ENCODE peak calls at places on chromosomes 3 and 15, in five cellular contexts. One of them, this sample, is unnamed.

GRCh38 chr3:67853520-67853919 is 199.1 kb upstream of the SUCLG2 start:
- DNase-seq in hepatocyte: no peak
- DNase-seq in progenitor cell of endocrine pancreas: no peak
- DNase-seq in left lung: no peak
- DNase-seq in heart left ventricle: no peak
- DNase-seq in this sample: no peak

GRCh38 chr15:98150084-98150483 is 189.6 kb downstream of the ARRDC4 start:
- DNase-seq in heart left ventricle: no peak
- DNase-seq in hepatocyte: no peak
- DNase-seq in left lung: no peak
- DNase-seq in progenitor cell of endocrine pancreas: no peak
- DNase-seq in this sample: no peak

GRCh38 chr15:89553632-89554031 is 21.6 kb upstream of the TICRR start:
- DNase-seq in heart left ventricle: no peak
- DNase-seq in left lung: no peak
- DNase-seq in hepatocyte: no peak
- DNase-seq in progenitor cell of endocrine pancreas: no peak
- DNase-seq in this sample: no peak

GRCh38 chr3:81041331-81041730 is 720.1 kb downstream of the GBE1 start:
- DNase-seq in progenitor cell of endocrine pancreas: no peak
- DNase-seq in left lung: no peak
- DNase-seq in heart left ventricle: no peak
- DNase-seq in hepatocyte: no peak
- DNase-seq in this sample: no peak

GRCh38 chr15:63718590-63719035 is 115.1 kb downstream of the HERC1 start:
- DNase-seq in heart left ventricle: no peak
- DNase-seq in progenitor cell of endocrine pancreas: no peak
- DNase-seq in hepatocyte: peak; percentile 15
- DNase-seq in left lung: no peak
- DNase-seq in this sample: no peak

GRCh38 chr3:71949403-71949802 is 164.5 kb upstream of the PROK2 start:
- DNase-seq in hepatocyte: no peak
- DNase-seq in left lung: no peak
- DNase-seq in heart left ventricle: no peak
- DNase-seq in progenitor cell of endocrine pancreas: no peak
- DNase-seq in this sample: no peak

GRCh38 chr3:81823882-81824395 is 62.5 kb upstream of the GBE1 start:
- DNase-seq in heart left ventricle: no peak
- DNase-seq in progenitor cell of endocrine pancreas: no peak
- DNase-seq in left lung: no peak
- DNase-seq in hepatocyte: no peak
- DNase-seq in this sample: no peak

GRCh38 chr3:171446801-171447578 is 13.2 kb downstream of the TNIK start:
- DNase-seq in progenitor cell of endocrine pancreas: no peak
- DNase-seq in hepatocyte: peak; percentile 17
- DNase-seq in heart left ventricle: no peak
- DNase-seq in left lung: no peak
- DNase-seq in this sample: no peak

GRCh38 chr3:71208273-71209095 is 375.0 kb downstream of the FOXP1 start:
- DNase-seq in hepatocyte: peak; percentile 59
- DNase-seq in heart left ventricle: no peak
- DNase-seq in left lung: no peak
- DNase-seq in progenitor cell of endocrine pancreas: peak; percentile 23
- DNase-seq in this sample: no peak

GRCh38 chr3:120528163-120528562 is 68.0 kb upstream of the NDUFB4 start:
- DNase-seq in heart left ventricle: no peak
- DNase-seq in left lung: no peak
- DNase-seq in progenitor cell of endocrine pancreas: no peak
- DNase-seq in hepatocyte: no peak
- DNase-seq in this sample: no peak

GRCh38 chr15:64461577-64462162 is 1.3 kb downstream of the ZNF609 start:
- DNase-seq in progenitor cell of endocrine pancreas: no peak
- DNase-seq in heart left ventricle: no peak
- DNase-seq in hepatocyte: peak; percentile 17
- DNase-seq in left lung: no peak
- DNase-seq in this sample: no peak

GRCh38 chr3:72143970-72144717 is 359.2 kb upstream of the PROK2 start:
- DNase-seq in left lung: no peak
- DNase-seq in heart left ventricle: no peak
- DNase-seq in progenitor cell of endocrine pancreas: no peak
- DNase-seq in hepatocyte: no peak
- DNase-seq in this sample: no peak

GRCh38 chr3:59758672-59759071 is 708.8 kb upstream of the CFAP20DC start:
- DNase-seq in left lung: no peak
- DNase-seq in heart left ventricle: no peak
- DNase-seq in hepatocyte: no peak
- DNase-seq in progenitor cell of endocrine pancreas: no peak
- DNase-seq in this sample: no peak

GRCh38 chr15:73075151-73075859 is 23.0 kb downstream of the NEO1 start:
- DNase-seq in heart left ventricle: no peak
- DNase-seq in left lung: no peak
- DNase-seq in hepatocyte: no peak
- DNase-seq in progenitor cell of endocrine pancreas: no peak
- DNase-seq in this sample: no peak

GRCh38 chr3:133934996-133935842 is 39.5 kb upstream of the RAB6B start:
- DNase-seq in hepatocyte: no peak
- DNase-seq in left lung: no peak
- DNase-seq in heart left ventricle: no peak
- DNase-seq in progenitor cell of endocrine pancreas: no peak
- DNase-seq in this sample: no peak

GRCh38 chr15:28456476-28457395 is 76.0 kb downstream of the GOLGA8G start:
- DNase-seq in left lung: peak; percentile 84
- DNase-seq in hepatocyte: peak; percentile 10
- DNase-seq in progenitor cell of endocrine pancreas: no peak
- DNase-seq in heart left ventricle: peak; percentile 31
- DNase-seq in this sample: no peak

GRCh38 chr3:196207833-196208607 is 3.2 kb downstream of the ZDHHC19 start:
- DNase-seq in left lung: peak; percentile 89
- DNase-seq in hepatocyte: peak; percentile 66
- DNase-seq in heart left ventricle: peak; percentile 64
- DNase-seq in progenitor cell of endocrine pancreas: no peak
- DNase-seq in this sample: no peak

GRCh38 chr3:47399531-47400270 is 18.9 kb downstream of the PTPN23 start:
- DNase-seq in heart left ventricle: no peak
- DNase-seq in progenitor cell of endocrine pancreas: no peak
- DNase-seq in left lung: no peak
- DNase-seq in hepatocyte: no peak
- DNase-seq in this sample: no peak

GRCh38 chr15:55407631-55407948 is 569 bp downstream of the CCPG1 start:
- DNase-seq in progenitor cell of endocrine pancreas: no peak
- DNase-seq in heart left ventricle: no peak
- DNase-seq in hepatocyte: no peak
- DNase-seq in left lung: no peak
- DNase-seq in this sample: no peak

GRCh38 chr15:65962187-65962586 is 92.9 kb downstream of the RAB11A start:
- DNase-seq in heart left ventricle: no peak
- DNase-seq in left lung: no peak
- DNase-seq in progenitor cell of endocrine pancreas: no peak
- DNase-seq in hepatocyte: no peak
- DNase-seq in this sample: no peak

GRCh38 chr3:55692295-55692957 is 205.3 kb upstream of the WNT5A start:
- DNase-seq in left lung: no peak
- DNase-seq in heart left ventricle: no peak
- DNase-seq in hepatocyte: no peak
- DNase-seq in progenitor cell of endocrine pancreas: no peak
- DNase-seq in this sample: no peak

GRCh38 chr15:25545889-25546288 is 107.1 kb upstream of the UBE3A start:
- DNase-seq in progenitor cell of endocrine pancreas: no peak
- DNase-seq in heart left ventricle: no peak
- DNase-seq in hepatocyte: no peak
- DNase-seq in left lung: no peak
- DNase-seq in this sample: no peak

GRCh38 chr3:123138819-123139517 is 62.8 kb upstream of the SEC22A start:
- DNase-seq in heart left ventricle: no peak
- DNase-seq in progenitor cell of endocrine pancreas: no peak
- DNase-seq in hepatocyte: peak; percentile 71
- DNase-seq in left lung: no peak
- DNase-seq in this sample: no peak

GRCh38 chr3:17023006-17023664 is 138.4 kb downstream of the PLCL2 start:
- DNase-seq in left lung: no peak
- DNase-seq in progenitor cell of endocrine pancreas: no peak
- DNase-seq in hepatocyte: no peak
- DNase-seq in heart left ventricle: no peak
- DNase-seq in this sample: no peak

GRCh38 chr3:46092704-46093085 is 65.4 kb upstream of the XCR1 start:
- DNase-seq in heart left ventricle: no peak
- DNase-seq in progenitor cell of endocrine pancreas: no peak
- DNase-seq in hepatocyte: no peak
- DNase-seq in left lung: no peak
- DNase-seq in this sample: no peak

GRCh38 chr15:51879555-51879954 is 50.1 kb downstream of the TMOD3 start:
- DNase-seq in progenitor cell of endocrine pancreas: no peak
- DNase-seq in hepatocyte: no peak
- DNase-seq in heart left ventricle: no peak
- DNase-seq in left lung: no peak
- DNase-seq in this sample: no peak

GRCh38 chr3:13210221-13210975 is 137.2 kb upstream of the IQSEC1 start:
- DNase-seq in heart left ventricle: no peak
- DNase-seq in progenitor cell of endocrine pancreas: no peak
- DNase-seq in hepatocyte: no peak
- DNase-seq in left lung: peak; percentile 42
- DNase-seq in this sample: no peak

GRCh38 chr15:43939070-43939469 is 112.3 kb downstream of the WDR76 start:
- DNase-seq in left lung: no peak
- DNase-seq in progenitor cell of endocrine pancreas: no peak
- DNase-seq in heart left ventricle: no peak
- DNase-seq in hepatocyte: no peak
- DNase-seq in this sample: no peak

GRCh38 chr15:75158402-75158801 is 43.3 kb upstream of the C15orf39 start:
- DNase-seq in left lung: no peak
- DNase-seq in progenitor cell of endocrine pancreas: no peak
- DNase-seq in hepatocyte: no peak
- DNase-seq in heart left ventricle: no peak
- DNase-seq in this sample: no peak

GRCh38 chr3:154273381-154273780 is 50.9 kb downstream of the DHX36 start:
- DNase-seq in left lung: no peak
- DNase-seq in hepatocyte: no peak
- DNase-seq in heart left ventricle: no peak
- DNase-seq in progenitor cell of endocrine pancreas: no peak
- DNase-seq in this sample: no peak

GRCh38 chr3:138673641-138674040 is 65.1 kb downstream of the FAIM start:
- DNase-seq in left lung: no peak
- DNase-seq in heart left ventricle: no peak
- DNase-seq in hepatocyte: peak; percentile 28
- DNase-seq in progenitor cell of endocrine pancreas: no peak
- DNase-seq in this sample: no peak

GRCh38 chr15:92033319-92033718 is 179.8 kb downstream of the SLCO3A1 start:
- DNase-seq in left lung: no peak
- DNase-seq in heart left ventricle: no peak
- DNase-seq in progenitor cell of endocrine pancreas: no peak
- DNase-seq in hepatocyte: no peak
- DNase-seq in this sample: no peak

GRCh38 chr3:184236636-184237035 is 7.3 kb downstream of the VWA5B2 start:
- DNase-seq in hepatocyte: no peak
- DNase-seq in left lung: no peak
- DNase-seq in progenitor cell of endocrine pancreas: no peak
- DNase-seq in heart left ventricle: no peak
- DNase-seq in this sample: no peak

GRCh38 chr3:133412511-133413165 is 12.8 kb downstream of the BFSP2 start:
- DNase-seq in heart left ventricle: no peak
- DNase-seq in hepatocyte: peak; percentile 45
- DNase-seq in left lung: peak; percentile 71
- DNase-seq in progenitor cell of endocrine pancreas: no peak
- DNase-seq in this sample: no peak

DNA sequence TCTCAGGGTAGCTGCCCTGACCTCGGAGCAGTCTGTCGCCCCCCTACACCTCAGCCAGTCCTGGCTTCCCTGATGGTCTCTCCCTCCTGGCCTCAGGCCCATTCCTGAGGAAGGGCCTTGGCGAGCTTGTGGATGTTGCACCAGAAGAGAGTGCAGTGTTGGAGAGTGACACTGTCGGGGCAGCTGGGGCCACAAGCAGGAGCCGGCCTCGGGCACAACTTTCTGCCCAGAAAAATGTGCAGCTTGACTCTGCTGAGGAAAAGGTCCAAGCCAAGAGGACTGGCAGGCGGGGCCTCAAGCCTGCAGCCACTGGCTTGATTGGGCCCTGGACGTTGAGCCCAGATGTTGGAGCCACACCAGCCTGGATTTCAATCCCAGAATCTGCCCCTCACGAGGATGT is 12.8 kb downstream of the HEMK1 start:
- DNase-seq in left lung: no peak
- DNase-seq in progenitor cell of endocrine pancreas: no peak
- DNase-seq in heart left ventricle: no peak
- DNase-seq in hepatocyte: no peak
- DNase-seq in this sample: no peak
- TF ChIP-seq CTCF in left lung: no peak
- TF ChIP-seq CTCF in progenitor cell of endocrine pancreas: no peak
- TF ChIP-seq CTCF in heart left ventricle: no peak
- TF ChIP-seq CTCF in hepatocyte: no peak
- TF ChIP-seq CTCF in this sample: no peak

DNA sequence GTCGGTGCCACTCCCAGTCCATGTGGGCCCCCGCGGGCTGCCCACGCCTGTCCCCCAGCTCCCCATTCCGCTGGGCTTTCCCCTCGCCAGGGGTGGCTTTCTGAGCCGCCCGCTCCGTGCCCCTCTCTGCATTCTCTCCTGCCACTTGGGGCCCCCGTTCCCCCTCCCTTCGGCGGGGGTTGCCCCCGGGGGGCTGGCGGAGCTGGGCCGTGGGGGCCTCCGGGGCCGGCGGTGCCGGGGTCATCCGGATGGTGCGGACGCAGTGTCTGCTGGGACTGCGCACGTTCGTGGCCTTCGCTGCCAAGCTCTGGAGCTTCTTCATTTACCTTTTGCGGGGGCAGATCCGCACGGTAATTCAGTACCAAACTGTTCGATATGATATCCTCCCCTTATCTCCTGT is 46.5 kb downstream of the GRAMD1C start:
- DNase-seq in progenitor cell of endocrine pancreas: no peak
- DNase-seq in hepatocyte: no peak
- DNase-seq in left lung: no peak
- DNase-seq in heart left ventricle: no peak
- DNase-seq in this sample: no peak
- TF ChIP-seq CTCF in progenitor cell of endocrine pancreas: no peak
- TF ChIP-seq CTCF in hepatocyte: no peak
- TF ChIP-seq CTCF in left lung: no peak
- TF ChIP-seq CTCF in heart left ventricle: no peak
- TF ChIP-seq CTCF in this sample: no peak

GRCh38 chr3:118740722-118741290 is 293.8 kb downstream of the IGSF11 start:
- DNase-seq in heart left ventricle: no peak
- DNase-seq in hepatocyte: no peak
- DNase-seq in progenitor cell of endocrine pancreas: no peak
- DNase-seq in left lung: no peak
- DNase-seq in this sample: no peak

GRCh38 chr3:118734664-118735063 is 300.0 kb downstream of the IGSF11 start:
- DNase-seq in heart left ventricle: no peak
- DNase-seq in left lung: no peak
- DNase-seq in hepatocyte: no peak
- DNase-seq in progenitor cell of endocrine pancreas: no peak
- DNase-seq in this sample: no peak

GRCh38 chr3:118736107-118736506 is 298.5 kb downstream of the IGSF11 start:
- DNase-seq in heart left ventricle: no peak
- DNase-seq in left lung: no peak
- DNase-seq in progenitor cell of endocrine pancreas: no peak
- DNase-seq in hepatocyte: no peak
- DNase-seq in this sample: no peak
- TF ChIP-seq CTCF in heart left ventricle: no peak
- TF ChIP-seq CTCF in left lung: no peak
- TF ChIP-seq CTCF in progenitor cell of endocrine pancreas: no peak
- TF ChIP-seq CTCF in hepatocyte: no peak
- TF ChIP-seq CTCF in this sample: no peak

GRCh38 chr3:14216257-14217048 is 37.8 kb downstream of the LSM3 start:
- DNase-seq in heart left ventricle: peak; percentile 43
- DNase-seq in progenitor cell of endocrine pancreas: peak; percentile 33
- DNase-seq in left lung: no peak
- DNase-seq in hepatocyte: no peak
- DNase-seq in this sample: no peak
- TF ChIP-seq CTCF in heart left ventricle: peak; percentile 63
- TF ChIP-seq CTCF in progenitor cell of endocrine pancreas: peak; percentile 58
- TF ChIP-seq CTCF in left lung: no peak
- TF ChIP-seq CTCF in hepatocyte: no peak
- TF ChIP-seq CTCF in this sample: no peak